ENCODE peak calls at places on chromosomes 2 and 18, in four cellular contexts. K is K562, N is GM12891, D is GM12878. I is an unnamed sample.
A peak's percentile ranks its signal among the peaks of the same experiment; 100 is the strongest.

GRCh38 chr18:51195602-51196115 is 1.8 kb downstream of the MEX3C start:
- DNase-seq in K (peak; percentile 6), N (no peak), D (no peak), I (peak; percentile 52)

GRCh38 chr2:231621051-231621879 is 28.6 kb downstream of the TEX44 start:
- DNase-seq in K (no peak), N (no peak), D (no peak), I (no peak)

GRCh38 chr2:15730545-15731212 is 139.0 kb downstream of the DDX1 start:
- DNase-seq in K (peak; percentile 76), N (no peak), D (peak; percentile 19), I (peak; percentile 34)

GRCh38 chr18:710418-711300 is 1.8 kb downstream of the ENOSF1 start:
- DNase-seq in K (no peak), N (no peak), D (no peak), I (no peak)

GRCh38 chr2:104909317-104909716 is 55.4 kb downstream of the POU3F3 start:
- DNase-seq in K (no peak), N (no peak), D (no peak), I (no peak)

GRCh38 chr2:102049756-102050443 is 58.1 kb downstream of the IL1R2 start:
- DNase-seq in K (no peak), N (no peak), D (no peak), I (no peak)

GRCh38 chr2:205936446-205936845 is 149.5 kb downstream of the INO80D start:
- DNase-seq in K (no peak), N (no peak), D (no peak), I (no peak)

GRCh38 chr2:197870137-197870536 is 65.7 kb downstream of the PLCL1 start:
- DNase-seq in K (no peak), N (no peak), D (no peak), I (no peak)

GRCh38 chr18:2854871-2855270 is 8.1 kb downstream of the EMILIN2 start:
- DNase-seq in K (no peak), N (no peak), D (no peak), I (no peak)

DNA sequence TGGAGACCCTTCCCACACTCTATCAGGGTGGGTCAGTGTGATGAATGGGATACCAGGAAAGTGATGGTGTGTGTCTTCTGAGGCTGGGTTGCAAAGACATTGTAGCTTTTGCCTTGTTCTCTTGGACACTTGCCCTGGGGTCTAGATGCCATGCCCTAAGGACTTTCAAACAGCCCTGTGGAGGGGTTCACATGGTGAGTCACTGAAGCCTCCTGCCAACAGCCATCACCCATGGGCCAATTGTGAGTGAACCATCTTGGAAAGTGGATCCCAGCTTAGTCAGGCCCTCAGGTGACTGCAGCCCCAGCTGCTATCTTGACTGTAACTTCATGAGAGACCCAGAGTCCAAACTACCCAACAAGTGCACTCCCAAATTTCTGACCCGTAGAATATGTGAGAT is 25.8 kb upstream of the IGFBP5 start:
- DNase-seq in K (no peak), N (no peak), D (no peak), I (no peak)
- TF ChIP-seq SPI1 in K (no peak), N (no peak), D (no peak), I (no peak)

GRCh38 chr2:144300632-144301031 is 219.3 kb downstream of the ZEB2 start:
- DNase-seq in K (no peak), N (no peak), D (no peak), I (no peak)
- TF ChIP-seq SPI1 in K (no peak), N (no peak), D (no peak), I (no peak)

DNA sequence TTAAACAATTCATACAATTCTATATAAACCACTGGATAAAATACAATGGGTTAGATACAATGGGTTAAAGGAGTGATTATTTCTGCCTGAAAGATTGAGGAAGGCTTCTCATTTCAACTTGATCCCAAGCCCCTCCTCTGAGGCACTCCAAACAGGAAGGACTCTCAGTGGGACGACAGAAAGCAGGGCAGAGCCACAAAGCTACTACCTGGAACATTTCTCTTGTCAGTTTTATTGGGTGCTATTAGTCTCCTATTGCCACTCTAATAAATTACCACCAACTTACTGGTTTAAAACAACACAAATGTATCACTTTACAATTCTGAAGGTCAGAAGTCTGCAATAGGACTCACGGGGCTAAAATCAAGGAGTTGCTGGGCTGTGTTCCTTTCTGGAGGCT is 146.8 kb downstream of the MREG start:
- DNase-seq in K (no peak), N (no peak), D (no peak), I (no peak)
- TF ChIP-seq SPI1 in K (no peak), N (no peak), D (no peak), I (no peak)

DNA sequence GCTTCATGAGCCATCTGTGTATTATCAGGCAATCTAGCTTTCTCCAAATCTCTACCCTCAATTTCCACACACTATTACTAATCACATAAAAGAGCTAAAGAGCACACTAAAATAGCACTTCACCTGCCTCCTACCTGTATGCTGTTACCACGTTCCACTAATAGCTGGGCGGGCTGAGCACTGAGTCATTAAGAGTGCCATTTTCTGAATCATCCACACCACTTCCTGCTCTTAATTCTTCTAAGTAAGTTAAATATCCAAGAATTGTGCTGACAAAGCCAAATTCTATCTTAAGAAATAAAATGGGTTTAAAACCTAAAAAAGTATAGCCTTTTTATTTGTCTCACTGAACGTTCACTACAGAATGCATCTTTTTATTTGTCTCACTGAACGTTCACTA is 35.7 kb downstream of the NOL10 start:
- DNase-seq in K (no peak), N (no peak), D (no peak), I (no peak)
- TF ChIP-seq SPI1 in K (no peak), N (no peak), D (no peak), I (no peak)

DNA sequence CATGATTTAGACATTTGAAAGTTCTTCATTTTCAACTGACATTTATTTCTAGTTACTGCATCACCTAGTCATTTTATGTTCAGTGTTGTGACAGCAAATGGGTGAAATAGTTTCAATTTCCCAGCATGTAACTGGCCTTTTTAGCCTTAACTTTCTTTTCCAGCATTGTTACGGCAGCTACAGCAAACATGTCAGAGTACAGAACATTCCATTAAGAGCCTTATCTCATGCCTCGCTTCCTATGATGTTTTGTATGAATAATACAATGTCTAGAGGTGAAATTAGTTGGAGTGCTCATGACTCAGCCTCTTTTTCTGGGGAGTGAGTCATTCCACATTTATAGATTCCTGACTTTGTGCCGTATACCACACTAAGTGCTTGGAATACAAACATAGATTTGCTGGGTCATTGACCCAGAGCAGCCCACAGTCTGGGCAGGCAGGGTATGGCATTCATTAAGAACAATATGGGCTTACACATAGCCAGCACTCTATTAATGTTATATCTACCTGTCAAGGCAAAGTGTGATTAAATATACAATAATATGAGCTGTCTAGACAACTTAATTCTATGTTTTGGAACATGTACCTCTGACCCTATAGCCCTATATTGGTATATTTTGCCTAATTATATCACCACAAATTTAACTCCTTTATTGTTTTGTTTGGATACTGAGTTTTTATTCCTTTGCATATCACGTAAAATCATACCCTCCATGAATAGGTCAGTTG is 72.2 kb downstream of the MAP2 start:
- DNase-seq in K (no peak), N (no peak), D (no peak), I (no peak)
- TF ChIP-seq SPI1 in K (no peak), N (no peak), D (no peak), I (no peak)

I was measured in HL-60.